ENCODE peak calls at places on chromosomes 6 and 20, in four cellular contexts. P, A, F and S are unnamed samples.

GRCh38 chr6:21870071-21870729 is 276.6 kb downstream of the SOX4 start:
- DNase-seq in P (no peak), A (no peak), F (no peak), S (no peak)

GRCh38 chr6:4413073-4413472 is 277.7 kb upstream of the ECI2 start:
- DNase-seq in P (no peak), A (no peak), F (no peak), S (no peak)

GRCh38 chr20:51447097-51447764 is 95.3 kb downstream of the NFATC2 start:
- DNase-seq in P (no peak), A (peak), F (no peak), S (no peak)

GRCh38 chr6:21340563-21340962 is 253.0 kb upstream of the SOX4 start:
- DNase-seq in P (no peak), A (no peak), F (no peak), S (no peak)

GRCh38 chr6:137736048-137736846 is 130.8 kb upstream of the TNFAIP3 start:
- DNase-seq in P (no peak), A (no peak), F (no peak), S (no peak)

GRCh38 chr20:44805991-44806729 is 4.2 kb downstream of the RIMS4 start:
- DNase-seq in P (peak), A (no peak), F (no peak), S (peak)

GRCh38 chr20:51695574-51696303 is 72.5 kb downstream of the ATP9A start:
- DNase-seq in P (no peak), A (peak), F (no peak), S (no peak)

GRCh38 chr20:48738094-48738398 is 89.8 kb downstream of the PREX1 start:
- DNase-seq in P (no peak), A (no peak), F (no peak), S (no peak)

GRCh38 chr20:59248031-59248684 is 52.3 kb upstream of the EDN3 start:
- DNase-seq in P (no peak), A (no peak), F (no peak), S (no peak)

GRCh38 chr6:150631283-150631981 is 31.7 kb downstream of the PLEKHG1 start:
- DNase-seq in P (no peak), A (no peak), F (no peak), S (no peak)

GRCh38 chr6:158548418-158549161 is 11.3 kb upstream of the TMEM181 start:
- DNase-seq in P (no peak), A (no peak), F (no peak), S (no peak)

GRCh38 chr20:48039514-48039913 is 254.2 kb upstream of the SULF2 start:
- DNase-seq in P (no peak), A (no peak), F (no peak), S (no peak)

GRCh38 chr20:51318058-51318960 is 224.2 kb downstream of the NFATC2 start:
- DNase-seq in P (peak), A (peak), F (no peak), S (peak)

GRCh38 chr6:56381852-56382251 is 134.5 kb upstream of the COL21A1 start:
- DNase-seq in P (no peak), A (peak), F (peak), S (no peak)

GRCh38 chr20:32638848-32639247 is 34.9 kb downstream of the C20orf203 start:
- DNase-seq in P (no peak), A (no peak), F (no peak), S (no peak)

GRCh38 chr6:151409260-151409659 is 17.9 kb upstream of the ZBTB2 start:
- DNase-seq in P (no peak), A (no peak), F (no peak), S (no peak)

GRCh38 chr20:51462566-51463276 is 79.8 kb downstream of the NFATC2 start:
- DNase-seq in P (no peak), A (no peak), F (no peak), S (no peak)

GRCh38 chr20:17345321-17345720 is 118.5 kb downstream of the PCSK2 start:
- DNase-seq in P (no peak), A (no peak), F (no peak), S (no peak)

GRCh38 chr20:15848126-15848525 is 725.1 kb downstream of the KIF16B start:
- DNase-seq in P (no peak), A (no peak), F (no peak), S (no peak)

GRCh38 chr6:18183736-18184135 is 28.5 kb downstream of the KDM1B start:
- DNase-seq in P (no peak), A (no peak), F (no peak), S (no peak)

GRCh38 chr6:127518710-127519468 is at the start of gene MTCL3:
- DNase-seq in P (peak), A (no peak), F (no peak), S (no peak)

DNA sequence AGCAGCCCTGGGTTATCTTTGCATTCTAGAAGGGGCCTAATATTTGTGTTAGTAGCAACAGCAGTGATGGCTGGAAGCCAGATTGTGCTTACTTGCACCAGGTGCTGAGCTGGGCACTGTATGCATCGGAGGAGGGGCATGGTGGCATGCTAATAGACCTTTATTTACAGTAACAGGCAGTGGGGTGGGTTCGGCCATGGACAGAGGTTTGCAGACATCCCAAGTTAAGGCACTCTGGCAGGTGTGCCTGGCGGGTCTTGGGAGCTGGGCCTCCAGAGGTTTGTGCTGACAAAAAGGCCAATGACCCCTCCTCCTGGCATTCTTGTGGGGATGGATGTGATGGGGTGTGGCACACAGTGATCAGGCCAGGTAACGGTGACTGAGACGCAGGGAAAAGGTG is 39.0 kb upstream of the CD93 start:
- DNase-seq in P (no peak), A (no peak), F (no peak), S (no peak)
- TF ChIP-seq CBFB in P (no peak), A (no peak), F (no peak), S (no peak)

GRCh38 chr20:46212252-46212651 is 94.1 kb downstream of the CD40 start:
- DNase-seq in P (no peak), A (no peak), F (no peak), S (no peak)

GRCh38 chr20:46210672-46211330 is 92.7 kb downstream of the CD40 start:
- DNase-seq in P (no peak), A (no peak), F (no peak), S (no peak)

GRCh38 chr20:46211331-46211722 is 93.2 kb downstream of the CD40 start:
- DNase-seq in P (no peak), A (no peak), F (no peak), S (no peak)

GRCh38 chr20:46213946-46214830 is 94.1 kb downstream of the CDH22 start:
- DNase-seq in P (no peak), A (no peak), F (no peak), S (no peak)

DNA sequence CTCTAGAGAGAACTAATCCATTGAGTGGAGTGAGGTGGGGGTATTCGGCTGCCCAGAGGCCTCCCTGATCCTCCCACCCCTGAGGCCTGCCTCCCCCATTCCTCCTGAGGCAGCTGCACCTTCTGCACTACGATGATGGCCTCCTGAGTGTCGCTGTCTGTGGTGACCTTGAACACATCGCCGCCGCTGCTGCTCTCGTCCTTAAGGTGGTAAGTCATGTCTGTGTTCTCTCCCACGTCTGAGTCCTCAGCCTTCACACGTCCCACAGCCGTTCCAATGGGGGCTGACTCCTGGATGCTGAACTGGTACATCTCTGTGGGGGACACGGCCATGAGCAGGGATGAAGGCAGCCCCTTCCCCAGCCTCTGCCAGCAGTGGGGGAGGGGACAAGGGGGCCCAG is 94.8 kb downstream of the CD40 start:
- DNase-seq in P (no peak), A (no peak), F (no peak), S (no peak)
- TF ChIP-seq CBFB in P (no peak), A (no peak), F (no peak), S (no peak)

GRCh38 chr6:79574636-79575035 is 37.4 kb upstream of the LCA5 start:
- DNase-seq in P (no peak), A (peak), F (no peak), S (peak)

GRCh38 chr6:79570802-79571367 is 33.7 kb upstream of the LCA5 start:
- DNase-seq in P (no peak), A (peak), F (no peak), S (peak)

DNA sequence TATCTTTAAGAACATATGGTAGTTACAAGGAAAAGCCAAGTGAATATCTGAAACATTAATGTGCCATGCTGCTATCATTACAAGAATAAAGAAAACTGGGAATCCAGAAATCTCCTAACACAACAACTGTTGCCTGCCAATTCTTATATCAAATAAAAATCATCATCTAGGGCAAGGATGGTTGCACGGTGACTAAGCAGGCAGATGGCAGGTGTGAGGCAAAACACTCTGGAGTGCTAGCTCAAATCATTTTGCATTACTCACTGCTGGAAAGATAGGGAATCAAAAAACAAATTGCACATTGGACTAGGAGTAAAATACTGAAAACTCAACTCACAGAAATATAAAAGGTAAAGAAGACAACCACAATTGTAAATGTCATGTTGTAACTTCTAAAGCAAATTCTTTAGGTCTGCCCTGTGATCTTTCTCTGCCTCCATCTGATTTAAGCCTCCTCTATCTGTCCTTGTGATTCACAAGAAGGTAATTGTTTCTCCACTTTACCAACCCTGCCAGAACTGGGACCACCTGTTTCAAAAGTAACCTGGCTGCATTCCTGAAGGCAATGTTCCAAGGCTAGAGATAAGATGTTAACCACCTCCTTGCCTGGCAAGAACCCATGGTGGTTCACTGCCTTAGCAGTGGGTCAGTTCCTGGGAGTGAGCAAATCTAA is 33.0 kb upstream of the LCA5 start:
- DNase-seq in P (peak), A (peak), F (no peak), S (no peak)
- TF ChIP-seq CBFB in P (no peak), A (no peak), F (no peak), S (no peak)

GRCh38 chr6:42523158-42523814 is 40.5 kb upstream of the UBR2 start:
- DNase-seq in P (no peak), A (no peak), F (no peak), S (no peak)

GRCh38 chr6:42522021-42522420 is 41.8 kb upstream of the UBR2 start:
- DNase-seq in P (no peak), A (no peak), F (no peak), S (no peak)

GRCh38 chr6:42525132-42525531 is 38.7 kb upstream of the UBR2 start:
- DNase-seq in P (no peak), A (no peak), F (no peak), S (no peak)

GRCh38 chr6:42519779-42520178 is 44.0 kb upstream of the UBR2 start:
- DNase-seq in P (no peak), A (no peak), F (no peak), S (no peak)

GRCh38 chr6:42520786-42521607 is 42.8 kb upstream of the UBR2 start:
- DNase-seq in P (no peak), A (no peak), F (peak), S (no peak)
- TF ChIP-seq CBFB in P (no peak), A (no peak), F (peak), S (no peak)

GRCh38 chr6:125584468-125584939 is 164.9 kb upstream of the HEY2 start:
- DNase-seq in P (peak), A (no peak), F (no peak), S (no peak)
- TF ChIP-seq CBFB in P (no peak), A (no peak), F (no peak), S (no peak)

GRCh38 chr20:35866446-35867202 is 87.7 kb downstream of the SCAND1 start:
- DNase-seq in P (no peak), A (no peak), F (no peak), S (no peak)
- TF ChIP-seq CBFB in P (no peak), A (no peak), F (no peak), S (no peak)

GRCh38 chr20:62364911-62365736 is 2.0 kb downstream of the LAMA5 start:
- DNase-seq in P (no peak), A (no peak), F (no peak), S (no peak)
- TF ChIP-seq CBFB in P (no peak), A (no peak), F (no peak), S (no peak)

GRCh38 chr6:86793649-86794048 is 143.7 kb upstream of the HTR1E start:
- DNase-seq in P (no peak), A (no peak), F (no peak), S (no peak)
- TF ChIP-seq CBFB in P (no peak), A (no peak), F (no peak), S (no peak)